ENCODE peak calls at places on chromosomes 6 and 20, in five cellular contexts. N, K, E, W and P are unnamed samples.

GRCh38 chr20:23156170-23156841 is 70.2 kb upstream of the CD93 start:
- DNase-seq in N (peak), K (peak), E (no peak), W (peak), P (peak)

GRCh38 chr6:16438677-16439615 is 200.6 kb downstream of the GMPR start:
- DNase-seq in N (no peak), K (peak), E (peak), W (peak), P (peak)

GRCh38 chr6:46233131-46233530 is 62.4 kb upstream of the ENPP5 start:
- DNase-seq in N (no peak), K (no peak), E (no peak), W (no peak), P (no peak)

GRCh38 chr20:20492521-20493334 is 124.8 kb downstream of the INSM1 start:
- DNase-seq in N (peak), K (no peak), E (no peak), W (no peak), P (no peak)

GRCh38 chr6:130969807-130970491 is 93.1 kb downstream of the EPB41L2 start:
- DNase-seq in N (no peak), K (peak), E (no peak), W (peak), P (peak)

GRCh38 chr6:53731906-53732636 is 62.7 kb upstream of the LRRC1 start:
- DNase-seq in N (no peak), K (no peak), E (no peak), W (no peak), P (no peak)

GRCh38 chr6:15827492-15828255 is 164.8 kb upstream of the DTNBP1 start:
- DNase-seq in N (no peak), K (no peak), E (peak), W (no peak), P (no peak)

GRCh38 chr6:158314737-158315136 is 2.5 kb downstream of the TULP4 start:
- DNase-seq in N (no peak), K (no peak), E (no peak), W (no peak), P (no peak)

GRCh38 chr6:85041376-85041775 is 277.0 kb upstream of the TBX18 start:
- DNase-seq in N (no peak), K (no peak), E (no peak), W (peak), P (no peak)

GRCh38 chr20:26276811-26277210 is 580.2 kb upstream of the ZNF337 start:
- DNase-seq in N (peak), K (peak), E (no peak), W (peak), P (peak)

GRCh38 chr6:83086751-83087150 is 19.3 kb downstream of the DOP1A start:
- DNase-seq in N (no peak), K (no peak), E (peak), W (no peak), P (no peak)

GRCh38 chr20:49786671-49787370 is 25.8 kb upstream of the SLC9A8 start:
- DNase-seq in N (no peak), K (no peak), E (no peak), W (peak), P (peak)

GRCh38 chr6:106097368-106098231 is 11.5 kb downstream of the PRDM1 start:
- DNase-seq in N (no peak), K (peak), E (peak), W (peak), P (peak)

GRCh38 chr6:141484726-141485125 is 648.0 kb upstream of the GJE1 start:
- DNase-seq in N (no peak), K (no peak), E (peak), W (peak), P (no peak)

GRCh38 chr6:88494401-88495140 is 328.4 kb upstream of the CNR1 start:
- DNase-seq in N (no peak), K (no peak), E (peak), W (no peak), P (no peak)

GRCh38 chr6:155264704-155265320 is 999 bp downstream of the CLDN20 start:
- DNase-seq in N (no peak), K (peak), E (no peak), W (peak), P (no peak)

GRCh38 chr6:166437661-166438060 is 54.9 kb upstream of the MPC1 start:
- DNase-seq in N (no peak), K (no peak), E (no peak), W (no peak), P (no peak)

GRCh38 chr20:59574308-59574707 is 30.0 kb upstream of the PHACTR3 start:
- DNase-seq in N (no peak), K (no peak), E (no peak), W (no peak), P (no peak)

GRCh38 chr6:100620085-100620484 is 155.4 kb upstream of the SIM1 start:
- DNase-seq in N (no peak), K (peak), E (no peak), W (peak), P (peak)

GRCh38 chr20:35490736-35491181 is 35.4 kb downstream of the CEP250 start:
- DNase-seq in N (no peak), K (no peak), E (peak), W (no peak), P (no peak)

GRCh38 chr6:150204705-150205472 is 62.0 kb downstream of the PPP1R14C start:
- DNase-seq in N (no peak), K (no peak), E (no peak), W (no peak), P (no peak)

GRCh38 chr6:11085758-11086435 is 7.7 kb upstream of the SMIM13 start:
- DNase-seq in N (no peak), K (no peak), E (no peak), W (peak), P (peak)

GRCh38 chr20:52621401-52621800 is 350.8 kb upstream of the TSHZ2 start:
- DNase-seq in N (no peak), K (no peak), E (no peak), W (no peak), P (no peak)

GRCh38 chr6:109230444-109230843 is 135.1 kb downstream of the CEP57L1 start:
- DNase-seq in N (no peak), K (no peak), E (no peak), W (no peak), P (no peak)

GRCh38 chr6:139335447-139336210 is 38.8 kb downstream of the CITED2 start:
- DNase-seq in N (no peak), K (no peak), E (no peak), W (no peak), P (no peak)

GRCh38 chr20:50683570-50683969 is 7.8 kb downstream of the RIPOR3 start:
- DNase-seq in N (no peak), K (no peak), E (no peak), W (no peak), P (no peak)

GRCh38 chr20:40844285-40844684 is 155.2 kb upstream of the MAFB start:
- DNase-seq in N (no peak), K (no peak), E (no peak), W (no peak), P (no peak)

GRCh38 chr6:148566664-148567350 is 180.0 kb upstream of the UST start:
- DNase-seq in N (no peak), K (no peak), E (peak), W (no peak), P (no peak)

GRCh38 chr20:32028647-32029372 is 18.6 kb downstream of the CCM2L start:
- DNase-seq in N (no peak), K (no peak), E (no peak), W (no peak), P (peak)

GRCh38 chr6:1406306-1407058 is 17.1 kb downstream of the FOXF2 start:
- DNase-seq in N (no peak), K (peak), E (no peak), W (no peak), P (no peak)

GRCh38 chr6:13305256-13305650 is 23.1 kb downstream of the TBC1D7 start:
- DNase-seq in N (no peak), K (no peak), E (no peak), W (no peak), P (no peak)

GRCh38 chr6:151372164-151372563 is 19.2 kb downstream of the ZBTB2 start:
- DNase-seq in N (no peak), K (no peak), E (no peak), W (no peak), P (no peak)

GRCh38 chr6:164097557-164098398 is 683.3 kb downstream of the QKI start:
- DNase-seq in N (peak), K (no peak), E (no peak), W (peak), P (peak)

GRCh38 chr6:71349395-71349794 is 60.8 kb downstream of the OGFRL1 start:
- DNase-seq in N (no peak), K (no peak), E (peak), W (peak), P (peak)

GRCh38 chr6:455006-455585 is 63.5 kb downstream of the IRF4 start:
- DNase-seq in N (no peak), K (no peak), E (no peak), W (no peak), P (no peak)

GRCh38 chr6:167401525-167402194 is 76.8 kb downstream of the TTLL2 start:
- DNase-seq in N (no peak), K (no peak), E (no peak), W (no peak), P (no peak)

GRCh38 chr6:134117409-134117808 is 65.0 kb upstream of the SLC2A12 start:
- DNase-seq in N (no peak), K (peak), E (no peak), W (peak), P (peak)

GRCh38 chr6:2960935-2961334 is 10.4 kb downstream of the SERPINB6 start:
- DNase-seq in N (no peak), K (no peak), E (no peak), W (no peak), P (no peak)

GRCh38 chr6:2962636-2963035 is 8.7 kb downstream of the SERPINB6 start:
- DNase-seq in N (no peak), K (no peak), E (no peak), W (no peak), P (no peak)

GRCh38 chr6:2961491-2961890 is 9.9 kb downstream of the SERPINB6 start:
- DNase-seq in N (no peak), K (no peak), E (no peak), W (no peak), P (no peak)

GRCh38 chr6:2963756-2964155 is 7.6 kb downstream of the SERPINB6 start:
- DNase-seq in N (no peak), K (no peak), E (no peak), W (no peak), P (no peak)

GRCh38 chr6:2961971-2962370 is 9.4 kb downstream of the SERPINB6 start:
- DNase-seq in N (no peak), K (no peak), E (no peak), W (no peak), P (no peak)
- H3K4me3 ChIP-seq in N (no peak), K (no peak), E (no peak), W (no peak), P (no peak)

DNA sequence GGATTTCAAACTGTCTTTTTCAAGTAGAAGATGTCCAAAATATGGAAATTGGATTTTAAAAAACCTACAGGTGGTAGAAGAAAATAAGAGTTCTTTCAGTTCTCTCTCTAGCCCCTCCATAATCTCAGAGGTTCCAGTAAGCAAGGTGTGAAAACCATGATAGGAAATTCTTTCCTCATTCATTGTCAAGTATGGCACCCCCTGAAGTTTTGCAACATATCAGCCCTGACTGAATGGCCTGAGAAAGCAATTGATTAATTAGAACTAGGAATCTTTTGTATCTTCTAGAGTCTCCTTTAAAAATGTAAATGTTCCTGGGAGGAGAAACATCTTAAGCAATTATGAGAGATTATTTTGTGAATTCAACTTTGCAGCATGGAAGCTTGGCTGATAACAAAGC is 198.7 kb upstream of the STXBP5 start:
- DNase-seq in N (no peak), K (no peak), E (no peak), W (no peak), P (no peak)
- TF ChIP-seq CTCF in N (peak), K (no peak), E (no peak), W (no peak), P (peak)

GRCh38 chr6:31575335-31575901 is at the start of gene TNF:
- DNase-seq in N (no peak), K (no peak), E (peak), W (peak), P (no peak)
- H3K4me3 ChIP-seq in N (no peak), K (no peak), E (peak), W (no peak), P (no peak)

DNA sequence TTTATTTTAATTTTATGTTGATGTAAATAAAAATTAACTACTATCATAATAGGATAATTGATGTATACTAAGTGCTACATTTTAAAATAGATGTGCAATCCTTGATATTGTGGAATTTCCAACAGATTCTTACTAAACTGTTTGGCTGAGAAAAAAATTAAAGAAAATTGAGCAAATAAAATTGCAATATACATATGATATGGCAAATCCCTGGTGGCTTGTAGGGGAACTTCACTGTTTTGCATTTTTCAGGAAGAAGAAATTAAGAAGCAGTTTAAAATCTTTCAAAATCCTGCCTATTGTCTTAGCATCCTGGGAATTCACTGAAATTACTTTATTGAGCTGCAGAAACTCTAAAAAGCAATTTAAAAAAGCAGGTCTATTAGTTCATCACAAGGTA is 191.4 kb upstream of the ADGRB3 start:
- DNase-seq in N (no peak), K (no peak), E (no peak), W (no peak), P (no peak)
- TF ChIP-seq CTCF in N (peak), K (no peak), E (no peak), W (peak), P (peak)